ENCODE peak calls at places on chromosomes 1 and 21, in nine cellular contexts. Y is fibroblast of lung, L is OCI-LY7, P is tibial nerve, B is neural progenitor cell, G is hepatocyte, Q is dorsolateral prefrontal cortex, A is cardiac muscle cell, E is A549. T is an unnamed sample.

GRCh38 chr1:182383934-182384333 is 7.7 kb downstream of the GLUL start:
- DNase-seq in Y (no peak), L (no peak), P (no peak), B (no peak), G (no peak), Q (no peak), A (no peak), E (no peak), T (no peak)

GRCh38 chr21:30680586-30680985 is 37.9 kb downstream of the KRTAP20-3 start:
- DNase-seq in Y (no peak), L (no peak), P (no peak), B (no peak), G (no peak), Q (no peak), A (no peak), E (no peak), T (no peak)

GRCh38 chr1:171457412-171457811 is 27.9 kb upstream of the PRRC2C start:
- DNase-seq in Y (peak), L (no peak), P (no peak), B (peak), G (peak), Q (no peak), A (peak), E (no peak), T (no peak)

GRCh38 chr1:15341634-15342375 is 67.9 kb upstream of the EFHD2 start:
- DNase-seq in Y (peak), L (no peak), P (no peak), B (no peak), G (peak), Q (no peak), A (peak), E (peak), T (no peak)

GRCh38 chr1:10257851-10258250 is 47.5 kb downstream of the KIF1B start:
- DNase-seq in Y (peak), L (no peak), P (no peak), B (no peak), G (no peak), Q (no peak), A (peak), E (no peak), T (no peak)

GRCh38 chr1:15272009-15272781 is 25.2 kb downstream of the FHAD1 start:
- DNase-seq in Y (peak), L (peak), P (peak), B (peak), G (peak), Q (no peak), A (peak), E (peak), T (peak)

GRCh38 chr1:3172431-3173112 is 103.6 kb downstream of the PRDM16 start:
- DNase-seq in Y (no peak), L (peak), P (no peak), B (no peak), G (no peak), Q (no peak), A (no peak), E (no peak), T (no peak)

GRCh38 chr1:39370602-39371001 is 120.8 kb upstream of the BMP8A start:
- DNase-seq in Y (no peak), L (no peak), P (no peak), B (no peak), G (no peak), Q (no peak), A (no peak), E (no peak), T (no peak)

GRCh38 chr1:243393093-243393492 is 137.3 kb downstream of the SDCCAG8 start:
- DNase-seq in Y (no peak), L (no peak), P (no peak), B (no peak), G (no peak), Q (no peak), A (no peak), E (no peak), T (no peak)

GRCh38 chr21:42153046-42153685 is 65.8 kb upstream of the ABCG1 start:
- DNase-seq in Y (no peak), L (no peak), P (no peak), B (no peak), G (no peak), Q (no peak), A (no peak), E (no peak), T (peak)

GRCh38 chr1:79322511-79323027 is 316.0 kb upstream of the ADGRL4 start:
- DNase-seq in Y (no peak), L (no peak), P (no peak), B (no peak), G (no peak), Q (no peak), A (peak), E (no peak), T (no peak)

GRCh38 chr1:160144921-160145320 is 6.5 kb upstream of the ATP1A4 start:
- DNase-seq in Y (peak), L (no peak), P (no peak), B (peak), G (no peak), Q (no peak), A (no peak), E (no peak), T (no peak)

GRCh38 chr1:15975358-15975804 is 520 bp downstream of the ZBTB17 start:
- DNase-seq in Y (peak), L (peak), P (no peak), B (peak), G (peak), Q (peak), A (peak), E (peak), T (no peak)

GRCh38 chr1:245549981-245550701 is 395.4 kb downstream of the KIF26B start:
- DNase-seq in Y (no peak), L (no peak), P (no peak), B (peak), G (no peak), Q (no peak), A (no peak), E (no peak), T (no peak)

GRCh38 chr1:244865028-244865371 is 657 bp upstream of the HNRNPU start:
- DNase-seq in Y (no peak), L (no peak), P (no peak), B (peak), G (peak), Q (no peak), A (no peak), E (peak), T (no peak)

GRCh38 chr1:147545133-147545532 is 3.8 kb downstream of the BCL9 start:
- DNase-seq in Y (peak), L (peak), P (no peak), B (peak), G (peak), Q (peak), A (peak), E (no peak), T (peak)

GRCh38 chr21:34836103-34836932 is 167.5 kb downstream of the CLIC6 start:
- DNase-seq in Y (peak), L (no peak), P (peak), B (no peak), G (peak), Q (peak), A (peak), E (peak), T (no peak)

GRCh38 chr1:7948950-7949349 is 8.3 kb upstream of the TNFRSF9 start:
- DNase-seq in Y (peak), L (no peak), P (no peak), B (no peak), G (no peak), Q (no peak), A (peak), E (no peak), T (peak)

GRCh38 chr21:34933609-34934345 is 115.3 kb downstream of the RUNX1 start:
- DNase-seq in Y (no peak), L (no peak), P (no peak), B (no peak), G (no peak), Q (no peak), A (no peak), E (no peak), T (no peak)

GRCh38 chr1:155646307-155646706 is 36.3 kb downstream of the MSTO1 start:
- DNase-seq in Y (peak), L (no peak), P (peak), B (no peak), G (no peak), Q (no peak), A (peak), E (no peak), T (no peak)

GRCh38 chr1:56626546-56626945 is 18.6 kb upstream of the PRKAA2 start:
- DNase-seq in Y (peak), L (no peak), P (no peak), B (no peak), G (no peak), Q (no peak), A (no peak), E (no peak), T (no peak)

GRCh38 chr21:43578677-43579313 is 80.5 kb downstream of the HSF2BP start:
- DNase-seq in Y (no peak), L (no peak), P (no peak), B (no peak), G (no peak), Q (no peak), A (peak), E (no peak), T (no peak)

GRCh38 chr1:171566467-171566866 is 55.6 kb upstream of the MYOCOS start:
- DNase-seq in Y (no peak), L (no peak), P (no peak), B (no peak), G (no peak), Q (no peak), A (peak), E (peak), T (no peak)

GRCh38 chr1:3139871-3140837 is 71.2 kb downstream of the PRDM16 start:
- DNase-seq in Y (no peak), L (no peak), P (no peak), B (no peak), G (no peak), Q (no peak), A (no peak), E (no peak), T (no peak)

GRCh38 chr1:37989381-37989930 is 366 bp downstream of the SF3A3 start:
- DNase-seq in Y (peak), L (peak), P (no peak), B (peak), G (peak), Q (no peak), A (peak), E (no peak), T (no peak)

GRCh38 chr1:2604156-2604853 is 17.7 kb downstream of the PRXL2B start:
- DNase-seq in Y (no peak), L (no peak), P (no peak), B (no peak), G (no peak), Q (no peak), A (no peak), E (no peak), T (no peak)

GRCh38 chr1:233675893-233676292 is 62.0 kb downstream of the KCNK1 start:
- DNase-seq in Y (no peak), L (no peak), P (no peak), B (no peak), G (no peak), Q (no peak), A (no peak), E (no peak), T (no peak)

GRCh38 chr1:203342192-203342940 is 8.6 kb downstream of the FMOD start:
- DNase-seq in Y (peak), L (peak), P (peak), B (peak), G (peak), Q (no peak), A (peak), E (peak), T (no peak)

GRCh38 chr1:174158767-174159252 is 510 bp upstream of the RABGAP1L start:
- DNase-seq in Y (no peak), L (no peak), P (no peak), B (no peak), G (no peak), Q (no peak), A (no peak), E (no peak), T (no peak)

GRCh38 chr1:206713070-206713469 is 28.4 kb downstream of the MAPKAPK2 start:
- DNase-seq in Y (no peak), L (no peak), P (no peak), B (no peak), G (no peak), Q (no peak), A (no peak), E (no peak), T (no peak)
- H3K27ac ChIP-seq in Y (peak), L (no peak), P (no peak), B (no peak), G (no peak), Q (no peak), A (peak), E (peak), T (no peak)

GRCh38 chr1:206899717-206900116 is 2.5 kb downstream of the IL24 start:
- DNase-seq in Y (no peak), L (no peak), P (no peak), B (no peak), G (no peak), Q (no peak), A (peak), E (no peak), T (no peak)

GRCh38 chr1:206900149-206900548 is 2.9 kb downstream of the IL24 start:
- DNase-seq in Y (no peak), L (no peak), P (no peak), B (no peak), G (no peak), Q (no peak), A (no peak), E (no peak), T (no peak)

GRCh38 chr1:206898089-206898908 is 1.1 kb downstream of the IL24 start:
- DNase-seq in Y (peak), L (no peak), P (no peak), B (no peak), G (no peak), Q (no peak), A (peak), E (peak), T (no peak)

GRCh38 chr1:206897175-206897574 is at the start of gene IL24:
- DNase-seq in Y (no peak), L (no peak), P (no peak), B (no peak), G (no peak), Q (no peak), A (no peak), E (no peak), T (no peak)

DNA sequence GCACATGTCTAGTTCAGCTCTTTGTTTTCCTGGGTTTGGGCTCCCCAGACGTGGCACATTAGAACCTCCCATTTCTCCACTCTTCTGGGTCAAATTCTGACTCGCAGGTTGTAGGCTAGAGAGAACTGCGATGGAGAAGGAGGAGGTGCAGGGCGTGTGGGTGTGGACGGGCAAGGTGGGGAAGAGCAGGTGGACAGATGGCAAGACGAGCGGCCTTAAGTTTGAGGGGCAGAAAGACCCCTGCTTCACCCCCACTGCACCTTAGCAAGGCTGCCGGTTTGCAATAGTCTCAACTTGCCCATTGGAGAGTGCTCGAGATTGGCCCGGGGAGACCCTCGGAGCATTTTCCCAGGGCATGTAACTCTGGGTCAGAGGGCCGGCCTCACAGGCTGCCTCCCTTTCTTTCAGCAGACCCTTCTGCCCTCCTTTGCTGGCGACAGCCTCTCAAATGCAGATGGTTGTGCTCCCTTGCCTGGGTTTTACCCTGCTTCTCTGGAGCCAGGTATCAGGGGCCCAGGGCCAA is 1.7 kb downstream of the IL24 start:
- DNase-seq in Y (no peak), L (no peak), P (no peak), B (no peak), G (no peak), Q (no peak), A (no peak), E (no peak), T (no peak)
- H3K4me3 ChIP-seq in Y (no peak), L (no peak), P (no peak), B (no peak), G (no peak), Q (no peak), A (no peak), E (no peak), T (no peak)

DNA sequence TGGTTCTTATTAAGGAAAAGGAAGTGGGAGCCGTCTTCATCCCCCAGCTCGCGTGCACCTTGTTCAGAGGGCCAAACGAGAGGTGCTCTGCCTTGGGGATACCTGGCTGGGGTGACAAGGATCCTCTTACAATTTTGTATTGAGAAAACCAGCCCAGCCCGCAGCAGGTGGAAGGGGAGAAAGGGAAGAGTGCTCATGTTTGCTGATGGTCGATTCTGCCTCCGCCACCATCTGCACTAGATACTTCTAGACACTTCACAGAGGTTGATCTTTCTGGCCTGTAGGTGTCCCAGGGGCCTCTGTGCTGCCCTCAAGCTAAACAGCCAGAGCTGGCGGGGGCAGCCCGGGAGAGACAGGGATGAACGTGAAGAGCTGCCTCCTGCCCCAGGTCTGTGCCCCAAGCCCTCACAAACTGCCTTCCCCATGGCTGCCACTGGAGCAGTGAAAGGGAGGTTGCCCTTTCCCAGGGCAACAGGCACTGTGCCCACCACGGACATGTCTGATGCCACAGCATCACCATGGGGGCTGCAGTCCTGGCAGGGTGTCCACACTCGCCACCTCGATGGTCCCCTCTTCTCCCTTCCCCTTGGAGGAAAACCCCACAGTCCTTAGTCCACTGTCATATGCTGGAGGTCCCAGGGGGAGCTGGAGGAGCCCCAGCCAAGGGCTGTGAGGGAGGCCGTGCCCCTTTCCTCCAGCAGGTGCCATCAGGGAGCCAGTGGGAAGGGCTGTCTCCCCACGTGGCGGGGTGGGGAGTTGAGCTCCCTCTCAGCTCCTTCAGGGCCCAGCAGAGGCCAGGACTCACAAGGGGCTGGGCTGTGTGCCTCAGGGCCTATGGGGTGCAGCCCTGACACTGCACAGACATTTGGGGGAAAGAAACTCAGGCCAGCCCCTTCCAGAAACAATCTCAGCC is 8.1 kb downstream of the ADPRS start:
- DNase-seq in Y (no peak), L (peak), P (no peak), B (peak), G (peak), Q (no peak), A (peak), E (peak), T (no peak)
- H3K27ac ChIP-seq in Y (no peak), L (no peak), P (peak), B (peak), G (no peak), Q (peak), A (peak), E (no peak), T (no peak)

GRCh38 chr1:88800382-88801051 is 90.8 kb downstream of the GTF2B start:
- DNase-seq in Y (peak), L (peak), P (peak), B (peak), G (peak), Q (no peak), A (peak), E (peak), T (peak)
- H3K4me3 ChIP-seq in Y (no peak), L (no peak), P (no peak), B (no peak), G (no peak), Q (no peak), A (no peak), E (no peak), T (no peak)

T was measured in naive thymus-derived CD4-positive, alpha-beta T cell.